ENCODE peak calls at places on chromosomes 6 and 20, in four cellular contexts. J, S, G and A are unnamed samples.

GRCh38 chr20:12072945-12073245 is 155.2 kb downstream of the BTBD3 start:
- DNase-seq in J (no peak), S (no peak), G (peak), A (no peak)

GRCh38 chr6:115932481-115932880 is 128.2 kb downstream of the FRK start:
- DNase-seq in J (no peak), S (no peak), G (no peak), A (no peak)

GRCh38 chr6:83824388-83824801 is 28.8 kb upstream of the RIPPLY2 start:
- DNase-seq in J (no peak), S (peak), G (peak), A (no peak)

GRCh38 chr20:59667981-59668515 is 63.7 kb downstream of the PHACTR3 start:
- DNase-seq in J (no peak), S (no peak), G (no peak), A (no peak)

GRCh38 chr6:12410946-12411345 is 120.8 kb downstream of the EDN1 start:
- DNase-seq in J (no peak), S (no peak), G (no peak), A (no peak)

GRCh38 chr6:109794201-109794926 is 103.3 kb downstream of the FIG4 start:
- DNase-seq in J (no peak), S (no peak), G (peak), A (no peak)

GRCh38 chr6:62283828-62284411 is 2.1 kb downstream of the KHDRBS2 start:
- DNase-seq in J (no peak), S (no peak), G (peak), A (no peak)

GRCh38 chr20:11159728-11160127 is 485.9 kb upstream of the JAG1 start:
- DNase-seq in J (no peak), S (no peak), G (peak), A (no peak)

GRCh38 chr20:21702553-21703467 is 2.7 kb upstream of the PAX1 start:
- DNase-seq in J (no peak), S (no peak), G (peak), A (peak)

GRCh38 chr6:24223131-24223715 is 97.2 kb downstream of the NRSN1 start:
- DNase-seq in J (no peak), S (no peak), G (no peak), A (no peak)

GRCh38 chr20:52806918-52807317 is 165.2 kb upstream of the TSHZ2 start:
- DNase-seq in J (no peak), S (no peak), G (no peak), A (no peak)

GRCh38 chr6:70520575-70520974 is 46.2 kb upstream of the SDHAF4 start:
- DNase-seq in J (no peak), S (no peak), G (peak), A (no peak)

GRCh38 chr6:12294851-12295536 is 4.8 kb downstream of the EDN1 start:
- DNase-seq in J (no peak), S (no peak), G (no peak), A (no peak)

GRCh38 chr6:150286919-150287318 is 81.9 kb upstream of the IYD start:
- DNase-seq in J (no peak), S (no peak), G (peak), A (no peak)

GRCh38 chr6:127561660-127562059 is 15.3 kb upstream of the C6orf58 start:
- DNase-seq in J (no peak), S (no peak), G (peak), A (no peak)

GRCh38 chr20:24451428-24451827 is 18.0 kb upstream of the SYNDIG1 start:
- DNase-seq in J (no peak), S (no peak), G (no peak), A (no peak)

GRCh38 chr6:31831350-31832215 is 4.0 kb downstream of the HSPA1B start:
- DNase-seq in J (no peak), S (no peak), G (no peak), A (peak)
- H3K4me3 ChIP-seq in J (peak), S (peak), G (no peak), A (peak)

GRCh38 chr20:50311308-50312001 is 120.8 kb downstream of the CEBPB start:
- DNase-seq in J (no peak), S (no peak), G (peak), A (peak)
- TF ChIP-seq POLR2A in J (no peak), S (no peak), G (no peak), A (no peak)

GRCh38 chr20:34627458-34627857 is 49.4 kb downstream of the PIGU start:
- DNase-seq in J (no peak), S (no peak), G (no peak), A (no peak)
- H3K27ac ChIP-seq in J (no peak), S (no peak), G (no peak), A (peak)

GRCh38 chr6:1612902-1613301 is 3.2 kb downstream of the FOXC1 start:
- DNase-seq in J (no peak), S (no peak), G (peak), A (no peak)
- H3K4me3 ChIP-seq in J (peak), S (no peak), G (peak), A (no peak)

GRCh38 chr6:157981395-157982296 is at the start of gene SYNJ2:
- DNase-seq in J (peak), S (peak), G (peak), A (peak)
- TF ChIP-seq POLR2A in J (peak), S (no peak), G (peak), A (no peak)

DNA sequence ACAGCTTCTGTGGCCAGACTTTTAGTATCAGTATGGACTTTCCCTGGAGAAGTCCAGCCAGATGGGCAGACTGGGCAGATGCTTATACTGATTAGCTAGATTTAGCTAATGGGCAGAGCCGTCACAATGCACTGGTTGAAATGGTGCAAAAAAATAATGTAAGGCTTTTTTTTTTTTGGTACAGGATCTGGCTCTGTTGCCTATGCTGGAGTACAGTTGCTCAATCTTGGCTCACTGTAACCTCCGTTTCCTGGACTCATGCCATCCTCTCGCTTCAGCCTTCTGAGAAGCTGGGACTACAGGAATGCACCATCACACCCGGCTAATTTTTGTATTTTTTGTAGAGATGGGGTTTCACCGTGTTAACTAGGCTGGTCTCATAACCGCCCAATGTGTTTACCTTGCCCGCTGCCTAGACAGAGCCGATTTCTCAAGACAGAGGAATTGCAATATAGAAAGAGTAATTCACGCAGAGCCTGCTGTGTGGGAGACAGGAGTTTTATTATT is 16.4 kb upstream of the KIFC1 start:
- DNase-seq in J (no peak), S (peak), G (peak), A (no peak)
- H3K27ac ChIP-seq in J (peak), S (peak), G (no peak), A (no peak)

GRCh38 chr6:30127238-30128093 is 8.5 kb upstream of the TRIM40 start:
- DNase-seq in J (no peak), S (no peak), G (no peak), A (no peak)

GRCh38 chr6:30131947-30132497 is 3.9 kb upstream of the TRIM40 start:
- DNase-seq in J (no peak), S (no peak), G (no peak), A (no peak)

GRCh38 chr6:30129270-30129669 is 6.7 kb upstream of the TRIM40 start:
- DNase-seq in J (no peak), S (no peak), G (no peak), A (no peak)

GRCh38 chr6:30130887-30131862 is 4.8 kb upstream of the TRIM40 start:
- DNase-seq in J (peak), S (peak), G (peak), A (peak)

DNA sequence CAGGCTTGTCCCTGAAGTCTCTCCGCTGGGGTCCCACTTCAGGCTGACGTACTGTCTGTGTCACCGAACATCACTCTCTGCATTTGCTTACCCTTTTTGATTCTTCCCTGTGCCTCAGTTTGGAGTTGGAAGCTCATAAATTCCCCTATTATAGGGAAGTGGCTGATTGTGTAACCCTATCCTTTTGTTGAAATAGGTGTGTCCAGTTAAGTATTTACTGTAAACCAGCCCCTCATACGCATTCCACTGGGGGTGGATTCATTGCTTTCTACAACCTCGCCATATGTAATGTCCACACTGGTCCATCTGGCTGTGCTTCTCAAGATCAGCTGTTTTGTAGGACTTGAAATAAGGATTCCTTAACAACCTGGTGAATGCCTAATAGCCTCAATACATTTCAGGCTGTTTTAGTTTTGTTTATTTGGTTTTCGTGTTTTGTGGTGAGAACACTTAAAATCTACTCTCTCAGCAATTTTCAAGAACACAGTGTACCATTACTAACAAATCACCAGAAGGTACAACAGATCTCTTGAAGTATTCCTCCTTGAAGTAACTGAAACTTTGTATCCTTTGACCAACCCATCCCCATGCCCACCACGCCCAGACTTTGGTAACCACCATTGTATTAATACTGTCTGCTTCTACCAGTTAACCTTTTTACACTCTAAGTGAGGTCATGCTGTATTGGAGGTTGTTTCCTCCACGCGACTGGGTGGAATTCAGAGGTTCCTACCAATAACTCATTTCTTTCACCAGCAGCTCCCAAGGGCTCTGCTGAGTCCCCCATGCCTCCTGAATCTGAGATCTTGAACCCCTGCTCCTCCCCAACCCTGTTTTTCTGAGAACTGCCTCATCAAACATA is 5.9 kb upstream of the TRIM40 start:
- DNase-seq in J (no peak), S (no peak), G (no peak), A (no peak)
- H3K4me3 ChIP-seq in J (no peak), S (no peak), G (no peak), A (no peak)